ENCODE peak calls at places on chromosome 7, in nine cellular contexts. P, V, C, W, U, H, D, I and Q are unnamed samples.

GRCh38 chr7:82665966-82666507 is 222.5 kb upstream of the CACNA2D1 start:
- DNase-seq in P (no peak), V (no peak), C (no peak), W (no peak), U (no peak), H (no peak), D (no peak), I (no peak), Q (no peak)

GRCh38 chr7:44103941-44104879 is at the start of gene AEBP1:
- DNase-seq in P (peak; percentile 43), V (no peak), C (no peak), W (peak; percentile 74), U (no peak), H (no peak), D (no peak), I (peak; percentile 43), Q (peak; percentile 58)

GRCh38 chr7:107276220-107276827 is 107.5 kb downstream of the HBP1 start:
- DNase-seq in P (no peak), V (no peak), C (no peak), W (no peak), U (no peak), H (no peak), D (no peak), I (no peak), Q (no peak)

GRCh38 chr7:142909921-142910521 is 23.5 kb downstream of the TRPV5 start:
- DNase-seq in P (no peak), V (no peak), C (no peak), W (no peak), U (no peak), H (no peak), D (no peak), I (no peak), Q (no peak)

GRCh38 chr7:159119851-159120539 is 24.7 kb downstream of the VIPR2 start:
- DNase-seq in P (no peak), V (no peak), C (no peak), W (no peak), U (no peak), H (no peak), D (no peak), I (no peak), Q (peak; percentile 22)

GRCh38 chr7:130990178-130990832 is 256.3 kb upstream of the KLF14 start:
- DNase-seq in P (no peak), V (no peak), C (no peak), W (no peak), U (no peak), H (no peak), D (no peak), I (no peak), Q (no peak)

GRCh38 chr7:86733783-86734182 is 90.1 kb downstream of the GRM3 start:
- DNase-seq in P (no peak), V (no peak), C (peak; percentile 17), W (no peak), U (no peak), H (no peak), D (peak; percentile 62), I (no peak), Q (no peak)

GRCh38 chr7:100773491-100773890 is 40.1 kb downstream of the ZAN start:
- DNase-seq in P (no peak), V (no peak), C (no peak), W (no peak), U (no peak), H (no peak), D (no peak), I (no peak), Q (no peak)

GRCh38 chr7:2482725-2483451 is 6.7 kb upstream of the GRIFIN start:
- DNase-seq in P (no peak), V (no peak), C (no peak), W (no peak), U (no peak), H (no peak), D (peak; percentile 34), I (no peak), Q (no peak)